ENCODE peak calls at places on chromosomes 12 and 14, in nine cellular contexts. One of them, this sample, is unnamed.

GRCh38 chr12:68081561-68081960 is 78.0 kb downstream of the IFNG start:
- DNase-seq in esophagus muscularis mucosa: no peak
- DNase-seq in upper lobe of right lung: no peak
- DNase-seq in RWPE1: no peak
- DNase-seq in MM.1S: no peak
- DNase-seq in GM13977: no peak
- DNase-seq in fibroblast of pulmonary artery: no peak
- DNase-seq in lung: no peak
- DNase-seq in GM20000: no peak
- DNase-seq in this sample: no peak

GRCh38 chr12:12224240-12224940 is 42.5 kb downstream of the LRP6 start:
- DNase-seq in esophagus muscularis mucosa: no peak
- DNase-seq in upper lobe of right lung: no peak
- DNase-seq in GM13977: no peak
- DNase-seq in RWPE1: no peak
- DNase-seq in fibroblast of pulmonary artery: peak; percentile 31
- DNase-seq in GM20000: no peak
- DNase-seq in lung: no peak
- DNase-seq in MM.1S: no peak
- DNase-seq in this sample: peak; percentile 40

GRCh38 chr14:65000868-65001600 is 14.3 kb downstream of the FNTB start:
- DNase-seq in RWPE1: no peak
- DNase-seq in esophagus muscularis mucosa: no peak
- DNase-seq in MM.1S: no peak
- DNase-seq in lung: no peak
- DNase-seq in GM13977: no peak
- DNase-seq in upper lobe of right lung: no peak
- DNase-seq in fibroblast of pulmonary artery: peak; percentile 67
- DNase-seq in GM20000: no peak
- DNase-seq in this sample: no peak

GRCh38 chr14:94480809-94481208 is 4.8 kb upstream of the SERPINA9 start:
- DNase-seq in RWPE1: no peak
- DNase-seq in GM20000: no peak
- DNase-seq in esophagus muscularis mucosa: no peak
- DNase-seq in GM13977: no peak
- DNase-seq in fibroblast of pulmonary artery: no peak
- DNase-seq in MM.1S: no peak
- DNase-seq in upper lobe of right lung: no peak
- DNase-seq in lung: no peak
- DNase-seq in this sample: no peak

GRCh38 chr14:66508547-66508845 is 549 bp downstream of the GPHN start:
- DNase-seq in RWPE1: no peak
- DNase-seq in fibroblast of pulmonary artery: no peak
- DNase-seq in lung: no peak
- DNase-seq in esophagus muscularis mucosa: no peak
- DNase-seq in GM13977: no peak
- DNase-seq in upper lobe of right lung: no peak
- DNase-seq in MM.1S: no peak
- DNase-seq in GM20000: no peak
- DNase-seq in this sample: no peak

GRCh38 chr12:113364698-113365097 is 6.3 kb downstream of the PLBD2 start:
- DNase-seq in GM13977: no peak
- DNase-seq in RWPE1: no peak
- DNase-seq in fibroblast of pulmonary artery: no peak
- DNase-seq in GM20000: no peak
- DNase-seq in MM.1S: no peak
- DNase-seq in esophagus muscularis mucosa: no peak
- DNase-seq in upper lobe of right lung: no peak
- DNase-seq in lung: no peak
- DNase-seq in this sample: no peak

GRCh38 chr12:105948331-105948730 is 190.4 kb downstream of the NUAK1 start:
- DNase-seq in MM.1S: no peak
- DNase-seq in RWPE1: no peak
- DNase-seq in lung: no peak
- DNase-seq in esophagus muscularis mucosa: no peak
- DNase-seq in GM13977: no peak
- DNase-seq in fibroblast of pulmonary artery: peak; percentile 35
- DNase-seq in upper lobe of right lung: no peak
- DNase-seq in GM20000: no peak
- DNase-seq in this sample: no peak

GRCh38 chr14:67571275-67571990 is 28.6 kb downstream of the PIGH start:
- DNase-seq in lung: peak; percentile 64
- DNase-seq in MM.1S: peak; percentile 42
- DNase-seq in esophagus muscularis mucosa: no peak
- DNase-seq in GM20000: peak; percentile 79
- DNase-seq in upper lobe of right lung: peak; percentile 81
- DNase-seq in fibroblast of pulmonary artery: peak; percentile 68
- DNase-seq in RWPE1: peak; percentile 61
- DNase-seq in GM13977: peak; percentile 81
- DNase-seq in this sample: peak; percentile 83

GRCh38 chr12:67067453-67068203 is 201.5 kb upstream of the CAND1 start:
- DNase-seq in GM20000: no peak
- DNase-seq in lung: no peak
- DNase-seq in GM13977: no peak
- DNase-seq in MM.1S: no peak
- DNase-seq in esophagus muscularis mucosa: no peak
- DNase-seq in fibroblast of pulmonary artery: no peak
- DNase-seq in RWPE1: no peak
- DNase-seq in upper lobe of right lung: no peak
- DNase-seq in this sample: peak; percentile 4

GRCh38 chr12:90515199-90516175 is 439.5 kb downstream of the CCER1 start:
- DNase-seq in fibroblast of pulmonary artery: peak; percentile 26
- DNase-seq in MM.1S: peak; percentile 61
- DNase-seq in RWPE1: no peak
- DNase-seq in GM13977: peak; percentile 8
- DNase-seq in GM20000: peak; percentile 32
- DNase-seq in lung: no peak
- DNase-seq in esophagus muscularis mucosa: no peak
- DNase-seq in upper lobe of right lung: no peak
- DNase-seq in this sample: peak; percentile 14

GRCh38 chr12:25692115-25693035 is 139.3 kb upstream of the LMNTD1 start:
- DNase-seq in lung: no peak
- DNase-seq in MM.1S: no peak
- DNase-seq in GM13977: no peak
- DNase-seq in upper lobe of right lung: no peak
- DNase-seq in GM20000: no peak
- DNase-seq in fibroblast of pulmonary artery: peak; percentile 91
- DNase-seq in RWPE1: no peak
- DNase-seq in esophagus muscularis mucosa: no peak
- DNase-seq in this sample: no peak

GRCh38 chr12:64180951-64181350 is 41.1 kb downstream of the KICS2 start:
- DNase-seq in esophagus muscularis mucosa: no peak
- DNase-seq in upper lobe of right lung: no peak
- DNase-seq in MM.1S: no peak
- DNase-seq in GM13977: no peak
- DNase-seq in lung: no peak
- DNase-seq in RWPE1: no peak
- DNase-seq in GM20000: no peak
- DNase-seq in fibroblast of pulmonary artery: peak; percentile 62
- DNase-seq in this sample: no peak

GRCh38 chr14:103684471-103684870 is 30.8 kb downstream of the XRCC3 start:
- DNase-seq in GM13977: no peak
- DNase-seq in MM.1S: no peak
- DNase-seq in GM20000: no peak
- DNase-seq in RWPE1: no peak
- DNase-seq in esophagus muscularis mucosa: no peak
- DNase-seq in lung: no peak
- DNase-seq in upper lobe of right lung: no peak
- DNase-seq in fibroblast of pulmonary artery: no peak
- DNase-seq in this sample: no peak

DNA sequence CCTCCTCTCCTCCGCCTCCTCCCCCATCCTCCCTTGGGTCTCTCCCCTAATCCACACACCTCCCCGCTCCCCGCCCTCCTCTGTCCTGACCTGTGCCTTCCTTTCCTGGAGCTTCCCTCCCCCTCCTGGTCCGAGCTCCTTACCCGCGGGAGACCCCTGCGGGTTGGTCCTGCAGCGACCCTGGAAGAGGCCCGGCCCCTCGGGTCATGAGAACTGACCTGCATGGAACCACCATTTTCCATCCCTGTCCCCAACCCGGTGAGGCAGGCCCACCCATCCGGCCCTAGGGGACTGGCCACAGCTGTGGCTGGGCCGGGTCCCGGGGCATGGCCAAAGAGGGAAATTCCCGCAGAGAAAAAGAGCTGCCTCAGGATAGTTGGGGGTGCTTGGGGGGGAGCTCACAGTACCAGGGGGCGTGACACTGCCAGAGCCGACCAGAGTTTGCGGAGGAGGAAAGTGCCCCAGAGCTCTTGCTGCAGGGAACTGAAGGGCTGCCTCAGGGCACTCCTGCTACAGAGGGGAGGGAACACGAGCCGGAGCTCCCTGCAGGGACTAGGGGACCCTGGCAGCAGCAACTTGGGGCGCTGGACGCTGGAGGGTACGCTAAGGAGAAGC is 613 bp downstream of the ARHGEF40 start:
- DNase-seq in RWPE1: peak; percentile 14
- DNase-seq in upper lobe of right lung: no peak
- DNase-seq in MM.1S: no peak
- DNase-seq in esophagus muscularis mucosa: no peak
- DNase-seq in lung: no peak
- DNase-seq in GM20000: peak; percentile 70
- DNase-seq in GM13977: peak; percentile 67
- DNase-seq in fibroblast of pulmonary artery: peak; percentile 51
- DNase-seq in this sample: peak; percentile 61
- TF ChIP-seq CTCF in RWPE1: no peak
- TF ChIP-seq CTCF in upper lobe of right lung: no peak
- TF ChIP-seq CTCF in MM.1S: no peak
- TF ChIP-seq CTCF in esophagus muscularis mucosa: no peak
- TF ChIP-seq CTCF in lung: no peak
- TF ChIP-seq CTCF in GM20000: no peak
- TF ChIP-seq CTCF in GM13977: no peak
- TF ChIP-seq CTCF in fibroblast of pulmonary artery: no peak
- TF ChIP-seq CTCF in this sample: no peak

DNA sequence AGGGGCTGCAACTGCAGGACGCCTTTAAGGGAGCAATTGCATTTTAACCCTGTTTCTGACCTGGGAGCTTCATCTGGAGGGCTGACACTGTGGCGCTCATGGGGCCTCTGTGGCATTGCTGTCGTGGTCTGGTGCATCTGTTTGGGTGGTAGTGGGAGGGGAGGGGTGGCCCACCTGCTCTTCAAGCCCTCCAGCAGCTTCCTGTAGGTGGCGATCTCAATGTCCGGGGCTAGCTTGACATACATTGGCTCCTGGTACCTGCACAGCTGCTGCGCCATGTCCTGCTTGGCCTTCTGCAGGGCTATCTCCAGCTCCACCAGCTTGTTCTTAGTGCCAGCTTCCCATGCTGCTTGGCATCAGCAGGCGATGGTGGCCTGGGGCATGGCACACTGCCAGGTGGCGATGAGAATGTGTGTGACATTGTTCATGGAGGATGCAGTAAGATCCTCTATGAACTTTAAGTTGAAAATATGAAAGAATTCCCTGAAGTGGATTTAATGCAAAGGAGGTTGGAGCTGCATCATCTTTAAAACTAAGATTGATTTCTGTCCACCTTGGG is 7.7 kb upstream of the KRT82 start:
- DNase-seq in MM.1S: no peak
- DNase-seq in esophagus muscularis mucosa: no peak
- DNase-seq in lung: no peak
- DNase-seq in GM20000: no peak
- DNase-seq in GM13977: no peak
- DNase-seq in fibroblast of pulmonary artery: no peak
- DNase-seq in RWPE1: no peak
- DNase-seq in upper lobe of right lung: no peak
- DNase-seq in this sample: no peak
- TF ChIP-seq CTCF in MM.1S: no peak
- TF ChIP-seq CTCF in esophagus muscularis mucosa: no peak
- TF ChIP-seq CTCF in lung: no peak
- TF ChIP-seq CTCF in GM20000: no peak
- TF ChIP-seq CTCF in GM13977: peak; percentile 4
- TF ChIP-seq CTCF in fibroblast of pulmonary artery: no peak
- TF ChIP-seq CTCF in RWPE1: no peak
- TF ChIP-seq CTCF in upper lobe of right lung: no peak
- TF ChIP-seq CTCF in this sample: no peak

GRCh38 chr12:118537481-118537917 is 161.1 kb downstream of the SUDS3 start:
- DNase-seq in GM13977: no peak
- DNase-seq in GM20000: no peak
- DNase-seq in MM.1S: no peak
- DNase-seq in esophagus muscularis mucosa: no peak
- DNase-seq in fibroblast of pulmonary artery: no peak
- DNase-seq in lung: no peak
- DNase-seq in upper lobe of right lung: no peak
- DNase-seq in RWPE1: no peak
- DNase-seq in this sample: no peak

GRCh38 chr12:118544569-118544968 is 168.2 kb downstream of the SUDS3 start:
- DNase-seq in RWPE1: peak; percentile 74
- DNase-seq in upper lobe of right lung: no peak
- DNase-seq in MM.1S: no peak
- DNase-seq in lung: no peak
- DNase-seq in GM20000: no peak
- DNase-seq in esophagus muscularis mucosa: no peak
- DNase-seq in GM13977: no peak
- DNase-seq in fibroblast of pulmonary artery: no peak
- DNase-seq in this sample: no peak

GRCh38 chr12:118541071-118541470 is 164.7 kb downstream of the SUDS3 start:
- DNase-seq in RWPE1: no peak
- DNase-seq in upper lobe of right lung: no peak
- DNase-seq in esophagus muscularis mucosa: no peak
- DNase-seq in MM.1S: no peak
- DNase-seq in fibroblast of pulmonary artery: no peak
- DNase-seq in GM20000: no peak
- DNase-seq in lung: no peak
- DNase-seq in GM13977: no peak
- DNase-seq in this sample: no peak

GRCh38 chr12:118543651-118544050 is 167.3 kb downstream of the SUDS3 start:
- DNase-seq in fibroblast of pulmonary artery: no peak
- DNase-seq in lung: no peak
- DNase-seq in RWPE1: no peak
- DNase-seq in GM13977: no peak
- DNase-seq in GM20000: no peak
- DNase-seq in upper lobe of right lung: no peak
- DNase-seq in esophagus muscularis mucosa: no peak
- DNase-seq in MM.1S: no peak
- DNase-seq in this sample: no peak

GRCh38 chr12:118541945-118542344 is 165.6 kb downstream of the SUDS3 start:
- DNase-seq in MM.1S: peak; percentile 7
- DNase-seq in lung: no peak
- DNase-seq in GM20000: no peak
- DNase-seq in RWPE1: no peak
- DNase-seq in GM13977: no peak
- DNase-seq in esophagus muscularis mucosa: no peak
- DNase-seq in fibroblast of pulmonary artery: no peak
- DNase-seq in upper lobe of right lung: no peak
- DNase-seq in this sample: no peak
- TF ChIP-seq CTCF in MM.1S: no peak
- TF ChIP-seq CTCF in lung: no peak
- TF ChIP-seq CTCF in GM20000: no peak
- TF ChIP-seq CTCF in RWPE1: no peak
- TF ChIP-seq CTCF in GM13977: no peak
- TF ChIP-seq CTCF in esophagus muscularis mucosa: no peak
- TF ChIP-seq CTCF in fibroblast of pulmonary artery: no peak
- TF ChIP-seq CTCF in upper lobe of right lung: no peak
- TF ChIP-seq CTCF in this sample: no peak

DNA sequence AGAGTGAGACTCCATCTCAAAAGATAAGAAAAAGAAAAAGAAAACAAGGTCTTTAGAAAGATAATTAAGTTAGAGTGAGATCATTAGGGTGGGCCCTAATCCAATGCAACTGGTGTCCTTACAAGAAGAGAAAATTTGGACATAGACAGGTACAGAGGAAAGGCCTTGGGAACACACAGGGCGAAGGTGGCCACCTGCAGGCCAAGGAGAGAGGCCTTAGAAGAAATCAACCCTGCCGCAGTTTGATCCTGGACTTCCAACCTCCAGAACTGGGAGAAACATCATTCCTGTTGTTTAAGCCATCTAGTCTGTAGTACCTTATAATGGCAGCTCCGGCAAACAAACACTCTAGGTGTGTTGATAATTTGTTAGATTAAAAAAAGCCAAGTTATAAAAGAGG is 491.9 kb downstream of the MED13L start:
- DNase-seq in GM13977: no peak
- DNase-seq in GM20000: no peak
- DNase-seq in fibroblast of pulmonary artery: no peak
- DNase-seq in MM.1S: no peak
- DNase-seq in lung: no peak
- DNase-seq in upper lobe of right lung: no peak
- DNase-seq in RWPE1: no peak
- DNase-seq in esophagus muscularis mucosa: no peak
- DNase-seq in this sample: no peak
- TF ChIP-seq CTCF in GM13977: no peak
- TF ChIP-seq CTCF in GM20000: no peak
- TF ChIP-seq CTCF in fibroblast of pulmonary artery: no peak
- TF ChIP-seq CTCF in MM.1S: no peak
- TF ChIP-seq CTCF in lung: no peak
- TF ChIP-seq CTCF in upper lobe of right lung: no peak
- TF ChIP-seq CTCF in RWPE1: no peak
- TF ChIP-seq CTCF in esophagus muscularis mucosa: no peak
- TF ChIP-seq CTCF in this sample: no peak